ENCODE peak calls at places on chromosomes 1 and 21, in four cellular contexts. N, K, L and F are unnamed samples.

GRCh38 chr1:38454236-38454635 is 405.3 kb downstream of the RRAGC start:
- DNase-seq in K (no peak), N (no peak), L (no peak), F (no peak)

GRCh38 chr21:33932731-33933130 is 17.1 kb upstream of the ATP5PO start:
- DNase-seq in N (no peak), L (no peak), K (no peak), F (no peak)

GRCh38 chr1:174005032-174005431 is 17.1 kb downstream of the RC3H1 start:
- DNase-seq in L (peak), K (peak), N (no peak), F (peak)

GRCh38 chr1:162168261-162168660 is 98.8 kb downstream of the NOS1AP start:
- DNase-seq in L (no peak), N (no peak), K (peak), F (no peak)

GRCh38 chr1:43275826-43276620 is 6.2 kb downstream of the TMEM125 start:
- DNase-seq in N (no peak), L (no peak), K (no peak), F (no peak)

GRCh38 chr1:112618114-112618720 is 724 bp downstream of the ST7L start:
- DNase-seq in N (no peak), K (peak), L (peak), F (peak)

GRCh38 chr21:44013380-44014088 is 1.4 kb downstream of the TRAPPC10 start:
- DNase-seq in K (peak), L (peak), N (no peak), F (peak)

GRCh38 chr1:67264899-67265298 is 42.8 kb upstream of the IL12RB2 start:
- DNase-seq in L (no peak), N (no peak), K (no peak), F (peak)

GRCh38 chr1:1773874-1774273 is 4.4 kb downstream of the NADK start:
- DNase-seq in N (no peak), L (no peak), K (no peak), F (no peak)

GRCh38 chr1:1777510-1777909 is 760 bp downstream of the NADK start:
- DNase-seq in K (peak), N (no peak), L (peak), F (no peak)

GRCh38 chr1:1776672-1777393 is 1.4 kb downstream of the NADK start:
- DNase-seq in N (no peak), K (no peak), L (no peak), F (no peak)

GRCh38 chr1:1777950-1778826 is at the start of gene NADK:
- DNase-seq in N (no peak), K (peak), L (peak), F (peak)

GRCh38 chr1:1775364-1776226 is 2.7 kb downstream of the NADK start:
- DNase-seq in K (no peak), N (no peak), L (no peak), F (no peak)
- H3K4me3 ChIP-seq in K (no peak), N (no peak), L (no peak), F (no peak)

DNA sequence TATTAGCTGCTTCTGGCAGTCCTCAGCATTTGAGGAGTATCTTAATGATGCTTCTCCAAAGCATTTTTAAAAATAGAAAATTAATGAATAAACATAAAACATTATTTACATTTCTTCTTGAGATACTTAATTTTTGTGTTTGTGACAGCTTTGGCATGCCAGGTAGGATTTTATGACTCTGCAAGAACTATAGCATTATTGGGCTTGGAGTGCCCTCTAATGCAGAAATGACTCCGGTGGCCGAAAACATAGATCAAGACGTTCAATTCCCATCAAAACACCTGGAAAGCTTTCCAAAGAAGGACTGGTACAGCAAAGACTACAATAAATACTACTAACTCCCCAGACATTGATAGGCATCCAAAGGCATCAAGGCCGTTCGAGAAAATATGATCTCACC is 366.4 kb upstream of the CXADR start:
- DNase-seq in N (no peak), L (no peak), K (no peak), F (no peak)
- TF ChIP-seq CTCF in N (no peak), L (no peak), K (no peak), F (peak)

GRCh38 chr1:78004719-78005346 is at the start of gene DNAJB4:
- DNase-seq in L (peak), N (peak), K (peak), F (peak)

GRCh38 chr1:78005755-78006154 is 1.0 kb downstream of the DNAJB4 start:
- DNase-seq in L (peak), K (peak), N (peak), F (peak)

GRCh38 chr1:78005347-78005722 is 596 bp downstream of the DNAJB4 start:
- DNase-seq in N (no peak), L (no peak), K (no peak), F (no peak)

GRCh38 chr1:78007677-78008341 is 3.1 kb downstream of the DNAJB4 start:
- DNase-seq in N (no peak), K (no peak), L (no peak), F (no peak)

GRCh38 chr1:78006491-78006890 is 1.8 kb downstream of the DNAJB4 start:
- DNase-seq in K (no peak), N (no peak), L (no peak), F (no peak)
- H3K4me3 ChIP-seq in K (peak), N (peak), L (peak), F (peak)

DNA sequence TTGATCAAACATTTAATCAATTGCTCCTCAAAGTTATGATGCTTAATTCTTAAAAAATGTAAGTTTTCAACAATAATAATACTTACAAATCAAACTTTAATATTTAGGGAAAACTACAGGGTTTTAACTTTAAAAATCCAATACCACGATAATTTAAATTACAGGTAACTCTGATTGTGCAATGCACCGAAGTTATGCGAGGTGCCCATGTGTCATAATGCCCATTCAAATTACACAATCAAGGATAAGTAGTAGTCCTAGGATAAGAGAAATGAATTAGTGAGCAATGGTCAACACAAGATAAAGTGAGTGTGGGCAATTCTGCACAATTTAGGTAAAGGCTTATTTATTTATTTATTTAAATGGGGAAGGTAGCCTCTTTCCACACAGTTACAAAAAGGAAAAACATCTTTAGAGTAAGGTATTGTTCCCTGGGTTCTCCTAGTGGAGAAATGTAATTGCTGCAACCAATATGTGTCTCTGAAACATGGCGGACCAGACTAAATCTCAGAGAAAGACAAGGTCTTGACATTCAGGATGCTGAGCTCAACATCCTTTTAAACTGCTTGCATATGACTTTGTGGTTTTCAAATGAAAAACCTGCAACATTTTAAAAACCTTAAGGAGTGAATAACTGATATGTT is 164.2 kb downstream of the TTLL7 start:
- DNase-seq in L (no peak), K (no peak), N (no peak), F (no peak)
- TF ChIP-seq CTCF in L (no peak), K (no peak), N (no peak), F (no peak)

DNA sequence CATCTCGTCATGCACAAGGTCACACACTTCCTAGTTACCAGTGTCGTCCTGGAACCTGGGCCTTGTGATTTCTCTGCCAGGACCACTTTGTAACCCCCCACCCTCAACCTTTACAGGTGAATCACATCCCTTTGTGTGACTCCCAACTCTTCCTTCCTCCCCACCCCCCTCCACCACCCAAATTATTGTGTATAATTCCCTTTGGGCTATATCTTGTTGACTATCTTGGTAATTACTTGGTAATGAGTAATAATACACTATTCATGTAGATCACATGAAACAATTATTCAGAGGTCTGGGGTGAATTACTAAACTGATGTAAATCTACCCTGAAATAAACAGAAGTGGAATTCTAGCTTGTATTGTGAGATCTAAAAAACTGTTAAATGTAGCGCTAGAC is 1.7 kb downstream of the KCNK1 start:
- DNase-seq in N (no peak), K (no peak), L (no peak), F (no peak)
- H3K4me3 ChIP-seq in N (no peak), K (no peak), L (no peak), F (no peak)

GRCh38 chr1:22728751-22729399 is 18.2 kb downstream of the EPHB2 start:
- DNase-seq in L (no peak), K (no peak), N (no peak), F (no peak)

GRCh38 chr1:22729921-22730320 is 19.3 kb downstream of the EPHB2 start:
- DNase-seq in L (no peak), N (no peak), K (no peak), F (no peak)

GRCh38 chr1:22733643-22734042 is 23.0 kb downstream of the EPHB2 start:
- DNase-seq in L (no peak), K (no peak), N (no peak), F (no peak)

GRCh38 chr1:22729400-22729773 is 18.7 kb downstream of the EPHB2 start:
- DNase-seq in N (no peak), L (no peak), K (no peak), F (no peak)

DNA sequence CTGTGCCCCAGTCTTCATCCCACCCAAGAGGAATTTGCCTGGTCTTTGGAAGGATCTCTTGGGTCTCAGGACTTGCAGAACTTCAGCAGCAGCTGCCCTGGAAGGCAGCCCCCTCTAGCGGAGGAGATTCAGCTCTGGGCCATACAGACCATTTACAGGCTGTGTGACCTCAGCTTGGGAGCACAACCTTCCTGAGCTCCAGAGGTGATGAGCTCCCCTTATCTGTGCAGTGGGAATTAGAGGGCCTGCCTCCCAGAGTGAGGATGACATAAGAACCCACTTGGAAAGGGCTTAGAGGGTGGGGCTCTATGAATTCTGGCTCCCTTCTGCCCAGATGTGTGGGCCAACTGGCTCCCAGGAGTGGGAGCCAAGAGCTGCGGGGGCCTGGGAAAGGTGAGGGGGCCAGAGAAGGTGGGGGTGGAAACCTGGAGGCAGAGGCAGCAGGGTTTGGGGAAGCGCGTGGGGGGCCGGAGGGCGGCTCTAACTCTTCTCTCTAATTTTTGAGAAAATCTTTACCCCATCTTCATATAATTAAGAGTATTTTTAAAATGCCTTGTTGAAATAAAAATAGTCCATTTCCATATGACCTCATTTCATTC is 21.4 kb downstream of the EPHB2 start:
- DNase-seq in K (peak), N (no peak), L (peak), F (no peak)
- TF ChIP-seq CTCF in K (peak), N (peak), L (peak), F (peak)

GRCh38 chr1:32111040-32111628 is 3.3 kb downstream of the KPNA6 start:
- DNase-seq in K (no peak), L (no peak), N (no peak), F (no peak)

GRCh38 chr1:32112800-32113375 is 5.0 kb downstream of the KPNA6 start:
- DNase-seq in L (no peak), N (no peak), K (no peak), F (no peak)

GRCh38 chr1:32114420-32114819 is 6.6 kb downstream of the KPNA6 start:
- DNase-seq in N (no peak), K (no peak), L (no peak), F (no peak)

GRCh38 chr1:32115496-32115895 is 7.6 kb downstream of the KPNA6 start:
- DNase-seq in L (no peak), N (no peak), K (no peak), F (no peak)

GRCh38 chr1:32111789-32112188 is 3.9 kb downstream of the KPNA6 start:
- DNase-seq in K (peak), L (peak), N (no peak), F (peak)
- H3K4me3 ChIP-seq in K (no peak), L (no peak), N (no peak), F (no peak)

DNA sequence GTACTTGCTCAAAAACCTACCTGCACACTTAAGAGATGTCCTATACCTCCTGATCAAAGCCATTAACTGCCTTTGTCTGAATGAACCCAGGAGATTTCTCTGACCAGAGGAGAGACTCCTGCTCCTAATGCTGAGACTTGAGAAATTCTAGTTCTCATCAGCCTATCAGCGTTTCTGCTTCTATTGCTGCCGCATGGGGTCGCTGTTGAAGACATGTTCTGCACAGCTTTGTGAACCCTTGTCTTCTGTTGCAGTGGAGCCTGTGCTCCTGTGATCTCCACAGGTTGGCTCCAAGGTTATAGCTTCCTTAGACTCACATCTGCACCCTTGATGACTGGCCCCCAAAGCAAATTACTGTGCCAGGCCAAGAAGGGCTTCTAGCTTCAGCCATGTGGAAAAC is 40.2 kb downstream of the EDN2 start:
- DNase-seq in K (no peak), L (no peak), N (no peak), F (no peak)
- TF ChIP-seq CTCF in K (peak), L (peak), N (peak), F (peak)

GRCh38 chr1:246647513-246647912 is 76.7 kb upstream of the SCCPDH start:
- DNase-seq in K (peak), L (peak), N (peak), F (peak)
- H3K4me3 ChIP-seq in K (no peak), L (no peak), N (no peak), F (no peak)

GRCh38 chr1:87790756-87791155 is 462.1 kb downstream of the LMO4 start:
- DNase-seq in K (no peak), N (no peak), L (no peak), F (no peak)

GRCh38 chr1:87783315-87783714 is 454.6 kb downstream of the LMO4 start:
- DNase-seq in L (no peak), N (no peak), K (no peak), F (no peak)

GRCh38 chr1:87786861-87787548 is 458.3 kb downstream of the LMO4 start:
- DNase-seq in L (no peak), N (no peak), K (no peak), F (no peak)

GRCh38 chr1:87786218-87786617 is 457.5 kb downstream of the LMO4 start:
- DNase-seq in N (no peak), L (no peak), K (no peak), F (no peak)

GRCh38 chr1:87787551-87787950 is 458.9 kb downstream of the LMO4 start:
- DNase-seq in N (no peak), K (peak), L (peak), F (peak)
- TF ChIP-seq CTCF in N (no peak), K (peak), L (no peak), F (peak)